ENCODE peak calls at places on chromosomes 11 and 22, in eight cellular contexts. Z is stomach, H is sigmoid colon, N is transverse colon, G is HepG2, U is spleen, P is HCT116, B is suprapubic skin. A is an unnamed sample.

GRCh38 chr11:118382954-118383353 is 18.5 kb upstream of the ATP5MG start:
- DNase-seq in Z (no peak), G (no peak), H (no peak), U (no peak), P (no peak), B (no peak), N (no peak), A (no peak)

GRCh38 chr11:34957606-34958005 is 41.2 kb downstream of the PDHX start:
- DNase-seq in N (no peak), G (no peak), H (no peak), P (no peak), B (no peak), U (no peak), Z (no peak), A (no peak)

GRCh38 chr22:50545522-50546325 is at the start of gene KLHDC7B:
- DNase-seq in P (no peak), H (no peak), N (no peak), G (no peak), U (peak; percentile 79), B (no peak), Z (no peak), A (no peak)

GRCh38 chr11:77823775-77824174 is 2.8 kb downstream of the AAMDC start:
- DNase-seq in B (no peak), H (no peak), P (no peak), G (peak; percentile 12), Z (no peak), N (no peak), U (no peak), A (no peak)

GRCh38 chr11:122850076-122850631 is 11.9 kb downstream of the CRTAM start:
- DNase-seq in P (no peak), U (no peak), H (no peak), G (no peak), Z (no peak), B (no peak), N (no peak), A (no peak)

GRCh38 chr22:20803696-20804324 is 29.9 kb downstream of the SERPIND1 start:
- DNase-seq in N (peak; percentile 35), U (peak; percentile 76), G (peak; percentile 40), Z (peak; percentile 40), H (no peak), P (peak; percentile 3), B (no peak), A (no peak)

GRCh38 chr11:68774188-68774585 is 22.9 kb upstream of the TESMIN start:
- DNase-seq in P (no peak), H (no peak), G (no peak), U (no peak), Z (no peak), N (no peak), B (no peak), A (no peak)

GRCh38 chr11:65053826-65054503 is 4.4 kb downstream of the NAALADL1 start:
- DNase-seq in U (no peak), B (no peak), G (no peak), N (no peak), P (no peak), H (no peak), Z (no peak), A (no peak)

GRCh38 chr11:93330446-93330984 is at the start of gene DEUP1:
- DNase-seq in N (peak; percentile 53), P (no peak), Z (peak; percentile 43), B (no peak), U (peak; percentile 72), G (no peak), H (peak; percentile 56), A (peak; percentile 50)

GRCh38 chr22:47561766-47562165 is 799.3 kb downstream of the TBC1D22A start:
- DNase-seq in H (no peak), U (no peak), N (no peak), B (peak; percentile 57), Z (no peak), P (no peak), G (no peak), A (no peak)

GRCh38 chr11:5279678-5280077 is 9.9 kb upstream of the HBE1 start:
- DNase-seq in Z (no peak), U (no peak), H (no peak), G (no peak), P (no peak), N (no peak), B (no peak), A (no peak)

GRCh38 chr22:41862530-41863266 is 29.8 kb downstream of the SREBF2 start:
- DNase-seq in U (peak; percentile 81), N (no peak), H (no peak), B (no peak), Z (no peak), P (no peak), G (no peak), A (no peak)

DNA sequence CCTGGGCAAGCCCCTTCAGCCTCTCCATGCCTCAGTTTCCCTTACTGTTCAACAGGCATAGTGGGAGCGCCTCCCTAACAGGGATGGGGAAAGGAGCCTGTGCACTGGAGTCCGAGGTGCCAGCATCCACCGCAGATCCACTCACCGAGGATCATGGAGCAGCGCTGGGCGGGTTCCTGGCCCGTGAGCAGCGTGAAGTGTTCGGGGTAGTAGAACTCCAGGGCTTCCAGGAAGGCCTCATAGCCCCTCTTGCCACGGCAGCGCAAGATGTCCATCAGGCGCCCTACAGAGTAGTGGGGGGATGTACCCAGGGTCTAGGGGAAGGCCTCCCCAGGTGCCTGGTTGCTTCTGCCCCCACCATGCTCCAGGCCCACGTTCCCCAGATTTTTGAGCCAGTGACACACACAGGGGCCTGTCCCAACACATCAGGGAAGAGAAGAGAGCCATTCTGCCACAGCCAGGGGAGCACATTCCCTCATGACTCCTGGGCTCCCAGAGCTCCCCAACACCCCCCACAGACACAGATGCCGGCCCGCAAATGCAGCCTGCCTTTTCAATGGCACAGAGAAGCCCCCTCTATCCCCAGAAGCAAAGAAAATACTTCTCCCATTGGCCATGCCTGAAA is 1.3 kb downstream of the CARD10 start:
- DNase-seq in U (no peak), G (no peak), N (no peak), H (no peak), P (no peak), B (no peak), Z (no peak), A (no peak)
- H3K4me3 ChIP-seq in U (peak overlapping the region; percentile 52), G (peak overlapping the region; percentile 85), N (peak overlapping the region; percentile 72), H (peak overlapping the region; percentile 51), P (peak overlapping the region; percentile 89), B (peak overlapping the region; percentile 75), Z (peak overlapping the region; percentile 61), A (peak overlapping the region; percentile 65)

GRCh38 chr11:15579287-15580001 is 464.7 kb downstream of the INSC start:
- DNase-seq in G (no peak), N (no peak), H (no peak), U (no peak), B (no peak), P (no peak), Z (no peak), A (no peak)

GRCh38 chr11:15577519-15577918 is 462.8 kb downstream of the INSC start:
- DNase-seq in U (no peak), H (no peak), B (no peak), G (no peak), P (no peak), N (no peak), Z (no peak), A (no peak)

GRCh38 chr11:15576759-15577158 is 462.0 kb downstream of the INSC start:
- DNase-seq in B (no peak), H (no peak), G (no peak), P (no peak), Z (no peak), U (no peak), N (no peak), A (no peak)

GRCh38 chr11:15580775-15581095 is 466.0 kb downstream of the INSC start:
- DNase-seq in N (no peak), G (no peak), U (no peak), B (no peak), H (no peak), P (no peak), Z (no peak), A (no peak)

GRCh38 chr11:15580056-15580774 is 465.5 kb downstream of the INSC start:
- DNase-seq in U (no peak), N (no peak), Z (no peak), G (no peak), H (no peak), B (no peak), P (no peak), A (no peak)
- TF ChIP-seq POLR2AphosphoS5 in U (no peak), N (no peak), Z (no peak), G (no peak), H (no peak), B (no peak), P (no peak), A (no peak)

DNA sequence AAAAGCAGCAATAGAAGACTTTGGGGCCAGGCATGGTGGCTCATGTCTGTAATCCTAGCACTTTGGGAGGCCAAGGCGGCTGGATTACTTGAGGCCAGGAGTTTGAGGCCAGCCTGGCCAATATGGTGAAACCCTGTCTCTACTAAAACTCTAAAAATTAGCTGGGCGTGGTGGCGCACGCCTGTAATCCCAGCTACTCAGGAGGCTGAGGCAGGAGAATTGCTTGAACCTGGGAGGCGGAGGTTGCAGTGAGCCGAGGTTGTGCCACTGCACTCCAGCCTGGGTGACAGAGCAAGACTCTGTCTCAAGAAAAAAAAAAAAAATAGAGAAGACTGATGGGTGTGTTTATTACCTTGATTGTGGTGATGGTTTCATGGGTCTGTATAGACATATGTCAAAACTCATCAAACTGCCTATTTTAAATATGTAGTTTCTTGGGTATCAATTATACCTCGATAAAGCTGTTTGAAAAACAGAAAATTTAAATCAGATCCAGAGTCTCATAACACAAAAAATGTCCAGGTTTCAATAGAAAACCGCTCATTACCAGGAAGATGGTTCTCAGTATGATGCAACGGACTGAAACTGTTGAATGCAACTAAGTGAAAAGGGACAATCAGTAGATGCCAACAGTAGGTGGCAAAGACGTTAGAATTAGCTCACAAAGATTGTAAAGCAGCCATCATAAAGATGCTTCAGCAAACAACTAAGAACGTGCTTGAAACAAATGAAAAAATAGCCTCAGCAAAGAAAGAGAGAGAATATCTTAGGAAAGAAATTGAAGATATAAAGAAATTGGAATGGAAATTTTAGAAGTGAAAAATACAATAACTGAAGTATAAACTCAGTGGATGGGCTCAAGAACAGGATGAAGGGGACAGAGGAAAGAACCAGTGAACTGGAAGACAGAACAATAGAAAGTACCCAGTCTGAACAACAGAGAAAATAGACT is 33.1 kb upstream of the SEPTIN5 start:
- DNase-seq in H (no peak), B (no peak), G (no peak), N (no peak), Z (no peak), U (no peak), P (peak; percentile 29), A (no peak)
- TF ChIP-seq POLR2A in H (no peak), B (no peak), G (no peak), N (no peak), Z (no peak), U (no peak), P (no peak), A (no peak)

GRCh38 chr11:17588721-17589120 is 41.7 kb downstream of the OTOG start:
- DNase-seq in U (no peak), Z (no peak), P (no peak), H (no peak), B (peak; percentile 28), G (no peak), N (no peak), A (no peak)

GRCh38 chr11:17588166-17588565 is 41.1 kb downstream of the OTOG start:
- DNase-seq in P (no peak), Z (no peak), H (peak; percentile 26), U (peak; percentile 36), N (no peak), B (peak; percentile 59), G (no peak), A (no peak)

GRCh38 chr11:17593466-17594245 is 46.6 kb downstream of the OTOG start:
- DNase-seq in P (no peak), B (peak; percentile 68), G (no peak), H (peak; percentile 47), N (no peak), Z (no peak), U (no peak), A (no peak)

GRCh38 chr11:17591293-17591692 is 44.2 kb downstream of the OTOG start:
- DNase-seq in P (no peak), G (no peak), N (no peak), H (peak; percentile 53), U (peak; percentile 56), Z (no peak), B (peak; percentile 62), A (no peak)

GRCh38 chr11:17590463-17590862 is 43.4 kb downstream of the OTOG start:
- DNase-seq in H (peak; percentile 48), G (no peak), Z (no peak), P (no peak), U (no peak), N (no peak), B (peak; percentile 69), A (no peak)
- H3K4me3 ChIP-seq in H (no peak overlapping the region), G (no peak overlapping the region), Z (no peak overlapping the region), P (no peak overlapping the region), U (no peak overlapping the region), N (no peak overlapping the region), B (no peak overlapping the region), A (no peak overlapping the region)